ENCODE peak calls at places on chromosome 5, in ten cellular contexts. L, U, B, Z, C, G, E, T, K and D are unnamed samples.

GRCh38 chr5:18465833-18466681 is 831.8 kb downstream of the TAF11L14 start:
- DNase-seq in E (peak), B (peak), L (peak), G (peak), Z (peak), U (peak), T (no peak), K (peak), C (peak), D (peak)

GRCh38 chr5:115433918-115434317 is 110.7 kb downstream of the FEM1C start:
- DNase-seq in E (no peak), U (no peak), T (no peak), G (no peak), L (no peak), C (no peak), Z (no peak), B (no peak), K (no peak), D (no peak)

GRCh38 chr5:114319821-114320220 is 42.0 kb upstream of the KCNN2 start:
- DNase-seq in L (no peak), B (no peak), U (peak), G (no peak), C (no peak), T (no peak), Z (no peak), K (no peak), E (no peak), D (no peak)

GRCh38 chr5:36777105-36777757 is 99.3 kb upstream of the NIPBL start:
- DNase-seq in U (peak), T (no peak), E (no peak), Z (no peak), C (peak), G (peak), B (peak), L (peak), K (no peak), D (no peak)

GRCh38 chr5:147051193-147051592 is 172.6 kb upstream of the PPP2R2B start:
- DNase-seq in C (no peak), G (peak), B (no peak), U (no peak), Z (no peak), E (no peak), T (no peak), L (no peak), K (no peak), D (no peak)

GRCh38 chr5:132776932-132777208 is 169 bp downstream of the SEPTIN8 start:
- DNase-seq in L (no peak), G (no peak), Z (no peak), B (no peak), C (no peak), U (no peak), T (no peak), E (no peak), K (no peak), D (no peak)

GRCh38 chr5:5419291-5420210 is 2.9 kb upstream of the ICE1 start:
- DNase-seq in B (peak), Z (no peak), G (peak), L (peak), E (peak), C (peak), K (no peak), T (no peak), U (peak), D (peak)

GRCh38 chr5:53424691-53425597 is 55.5 kb upstream of the FST start:
- DNase-seq in C (no peak), U (peak), K (no peak), E (no peak), L (no peak), T (no peak), B (no peak), Z (no peak), G (peak), D (no peak)

GRCh38 chr5:72525816-72526215 is 18.6 kb upstream of the ZNF366 start:
- DNase-seq in K (no peak), B (no peak), E (no peak), G (peak), Z (no peak), U (peak), C (no peak), L (no peak), T (no peak), D (no peak)